ENCODE peak calls at places on chromosomes 2 and 18, in eight cellular contexts. Y is SK-N-SH, A is HAP-1, R is tibial artery, M is IMR-90, D is transverse colon, O is mammary epithelial cell, P is suprapubic skin. Z is an unnamed sample. For H3K4me1, the result is how much of the 10 kb centered on the place peaks cover.

GRCh38 chr2:175880-176800 is 87.7 kb downstream of the SH3YL1 start:
- DNase-seq in Y (no peak), A (no peak), R (no peak), M (peak), D (no peak), O (peak), P (no peak), Z (no peak)

GRCh38 chr2:6917761-6918421 is 679 bp downstream of the RNF144A start:
- DNase-seq in Y (no peak), A (peak), R (no peak), M (no peak), D (peak), O (no peak), P (no peak), Z (peak)

GRCh38 chr2:178006710-178007109 is 65.9 kb downstream of the PDE11A start:
- DNase-seq in Y (no peak), A (no peak), R (no peak), M (no peak), D (no peak), O (no peak), P (no peak), Z (no peak)

GRCh38 chr2:64212801-64213321 is 68.6 kb upstream of the PELI1 start:
- DNase-seq in Y (no peak), A (no peak), R (no peak), M (peak), D (no peak), O (peak), P (no peak), Z (no peak)

GRCh38 chr2:174004311-174004695 is 39.1 kb upstream of the SP3 start:
- DNase-seq in Y (no peak), A (no peak), R (no peak), M (no peak), D (no peak), O (no peak), P (no peak), Z (no peak)

GRCh38 chr18:8615397-8616025 is 6.3 kb downstream of the RAB12 start:
- DNase-seq in Y (peak), A (peak), R (peak), M (peak), D (peak), O (peak), P (no peak), Z (peak)

GRCh38 chr2:118046628-118047210 is 32.8 kb upstream of the CCDC93 start:
- DNase-seq in Y (peak), A (no peak), R (no peak), M (peak), D (no peak), O (peak), P (no peak), Z (no peak)

GRCh38 chr2:29878898-29879297 is 42.5 kb downstream of the ALK start:
- DNase-seq in Y (no peak), A (no peak), R (no peak), M (no peak), D (no peak), O (peak), P (no peak), Z (no peak)

GRCh38 chr2:235480614-235481013 is 13.2 kb upstream of the AGAP1 start:
- DNase-seq in Y (no peak), A (no peak), R (no peak), M (no peak), D (no peak), O (no peak), P (no peak), Z (no peak)

GRCh38 chr2:218128781-218129478 is 3.1 kb downstream of the CXCR2 start:
- DNase-seq in Y (no peak), A (no peak), R (no peak), M (no peak), D (no peak), O (no peak), P (no peak), Z (no peak)

GRCh38 chr2:218127929-218128455 is 2.2 kb downstream of the CXCR2 start:
- DNase-seq in Y (no peak), A (no peak), R (no peak), M (no peak), D (no peak), O (no peak), P (no peak), Z (no peak)

GRCh38 chr2:218123986-218124385 is 1.8 kb upstream of the CXCR2 start:
- DNase-seq in Y (no peak), A (no peak), R (no peak), M (peak), D (no peak), O (no peak), P (no peak), Z (no peak)

GRCh38 chr2:218125626-218126080 is at the start of gene CXCR2:
- DNase-seq in Y (no peak), A (no peak), R (peak), M (no peak), D (no peak), O (peak), P (no peak), Z (no peak)

GRCh38 chr2:218125095-218125494 is 733 bp upstream of the CXCR2 start:
- DNase-seq in Y (no peak), A (no peak), R (no peak), M (peak), D (no peak), O (no peak), P (no peak), Z (no peak)
- H3K4me1 ChIP-seq in Y (under half), A (under half), R (under half), M (under half), D (under half), O (under half), P (under half), Z (under half)

DNA sequence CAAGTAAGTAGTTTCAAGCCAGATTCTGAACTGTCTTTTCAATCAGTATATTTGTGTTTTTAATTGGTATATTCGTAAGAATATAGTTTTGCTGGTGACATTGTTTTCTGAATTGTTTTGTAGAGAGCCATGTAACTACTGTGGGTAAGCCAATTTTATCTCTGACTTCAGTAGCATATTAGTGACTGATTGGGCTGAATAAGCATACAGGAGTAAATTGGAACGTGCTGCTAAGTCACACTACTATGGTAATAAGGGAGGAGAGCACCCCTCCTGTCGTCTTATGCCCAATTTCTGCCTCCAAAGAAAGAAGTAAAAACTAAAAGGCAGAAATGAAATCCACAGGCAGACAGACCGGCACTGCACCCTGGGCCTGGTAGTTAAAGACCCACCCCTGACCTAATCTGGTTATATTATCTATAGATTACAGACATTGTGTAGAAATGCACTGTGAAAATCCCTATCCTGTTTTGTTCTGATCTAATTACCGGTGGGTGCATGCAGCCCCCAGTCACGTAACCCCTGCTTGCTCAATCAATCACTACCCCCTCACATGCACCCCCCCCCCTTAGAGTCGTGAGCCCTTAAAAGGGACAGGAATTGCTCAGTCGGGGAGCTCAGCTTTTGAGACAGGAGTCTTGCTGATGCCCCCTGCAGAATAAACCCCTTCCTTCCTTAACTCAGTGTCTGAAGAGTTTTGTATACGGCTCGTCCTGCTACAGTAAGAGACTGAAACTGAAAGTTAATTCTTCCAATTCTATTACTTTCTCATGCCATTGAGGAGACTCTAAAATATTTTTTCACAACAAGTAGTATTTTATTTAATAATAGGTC is 166.9 kb downstream of the ZNF804A start:
- DNase-seq in Y (no peak), A (no peak), R (no peak), M (no peak), D (no peak), O (no peak), P (no peak), Z (peak)
- H3K4me3 ChIP-seq in Y (peak), A (no peak), R (peak), M (peak), D (no peak), O (no peak), P (no peak), Z (peak)

GRCh38 chr18:3590096-3590655 is 140.2 kb downstream of the TGIF1 start:
- DNase-seq in Y (no peak), A (no peak), R (no peak), M (no peak), D (no peak), O (peak), P (no peak), Z (no peak)
- H3K4me1 ChIP-seq in Y (under half), A (under half), R (under half), M (under half), D (under half), O (under half), P (under half), Z (under half)

DNA sequence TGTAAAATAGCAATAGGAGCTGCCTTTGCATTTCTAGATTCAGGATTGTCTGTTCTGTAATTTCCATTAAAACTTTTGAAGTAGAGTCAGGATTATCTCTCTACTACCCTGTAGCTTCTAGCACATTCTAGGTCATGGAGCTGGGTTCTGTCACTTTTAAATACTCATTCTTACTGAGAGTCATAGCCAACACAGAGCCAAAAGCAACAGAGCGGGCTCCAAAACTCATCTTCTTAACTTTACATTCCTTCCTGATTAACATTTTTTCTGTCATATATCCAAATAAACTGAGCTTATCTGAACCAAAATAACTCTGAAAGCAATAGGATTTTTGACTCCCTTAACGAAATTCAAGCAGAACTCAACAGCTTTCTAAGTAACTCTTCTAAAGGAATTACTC is 12.9 kb downstream of the PREPL start:
- DNase-seq in Y (no peak), A (no peak), R (no peak), M (peak), D (no peak), O (no peak), P (no peak), Z (no peak)
- H3K4me3 ChIP-seq in Y (no peak), A (no peak), R (no peak), M (no peak), D (no peak), O (no peak), P (no peak), Z (no peak)

DNA sequence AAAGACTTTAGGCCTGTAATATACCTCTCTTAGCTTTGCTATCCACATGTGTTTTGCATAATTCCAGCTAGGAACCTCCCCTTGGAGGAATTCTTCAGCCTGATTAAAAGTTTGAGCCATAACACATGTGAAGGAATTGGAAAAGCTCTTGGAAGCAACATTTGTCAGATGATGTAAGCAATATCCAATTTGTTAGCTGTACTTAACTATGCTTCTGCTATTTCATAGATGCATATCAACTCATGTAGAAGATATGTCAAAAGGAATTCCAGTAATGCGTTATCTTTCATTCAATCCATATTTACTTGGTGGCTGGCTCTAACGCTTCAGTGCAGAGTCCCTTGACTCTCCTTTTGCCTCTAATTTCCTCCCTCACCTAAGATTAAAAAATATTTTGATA is 46.2 kb downstream of the PKP4 start:
- DNase-seq in Y (no peak), A (no peak), R (no peak), M (peak), D (no peak), O (no peak), P (no peak), Z (no peak)
- H3K4me1 ChIP-seq in Y (under half), A (under half), R (under half), M (under half), D (under half), O (under half), P (under half), Z (under half)

Z was measured in BE2C.